ENCODE peak calls at places on chromosomes 4 and X, in eight cellular contexts. One of them, this sample, is unnamed.

GRCh38 chr4:40888916-40889315 is 139.2 kb downstream of the NSUN7 start:
- DNase-seq in PC-9: no peak
- DNase-seq in NCI-H2081: no peak
- DNase-seq in EL: no peak
- DNase-seq in Calu3: no peak
- DNase-seq in kidney epithelial cell: no peak
- DNase-seq in activated CD4-positive, alpha-beta T cell treated with anti-CD3 and anti-CD28 coated beads for 24 hours: no peak
- DNase-seq in iris pigment epithelial cell: no peak
- DNase-seq in this sample: no peak

GRCh38 chr4:8643986-8644385 is 51.4 kb downstream of the CPZ start:
- DNase-seq in Calu3: no peak
- DNase-seq in kidney epithelial cell: no peak
- DNase-seq in NCI-H2081: no peak
- DNase-seq in PC-9: no peak
- DNase-seq in EL: no peak
- DNase-seq in activated CD4-positive, alpha-beta T cell treated with anti-CD3 and anti-CD28 coated beads for 24 hours: no peak
- DNase-seq in iris pigment epithelial cell: no peak
- DNase-seq in this sample: no peak

GRCh38 chr4:162706677-162707076 is 460.0 kb downstream of the NAF1 start:
- DNase-seq in EL: no peak
- DNase-seq in iris pigment epithelial cell: no peak
- DNase-seq in PC-9: no peak
- DNase-seq in kidney epithelial cell: no peak
- DNase-seq in activated CD4-positive, alpha-beta T cell treated with anti-CD3 and anti-CD28 coated beads for 24 hours: no peak
- DNase-seq in NCI-H2081: no peak
- DNase-seq in Calu3: no peak
- DNase-seq in this sample: no peak

GRCh38 chr4:97646997-97647396 is 496.3 kb downstream of the STPG2 start:
- DNase-seq in kidney epithelial cell: no peak
- DNase-seq in Calu3: no peak
- DNase-seq in iris pigment epithelial cell: peak
- DNase-seq in EL: no peak
- DNase-seq in NCI-H2081: no peak
- DNase-seq in PC-9: no peak
- DNase-seq in activated CD4-positive, alpha-beta T cell treated with anti-CD3 and anti-CD28 coated beads for 24 hours: no peak
- DNase-seq in this sample: no peak

GRCh38 chr4:48329193-48329592 is 12.1 kb upstream of the SLAIN2 start:
- DNase-seq in iris pigment epithelial cell: no peak
- DNase-seq in activated CD4-positive, alpha-beta T cell treated with anti-CD3 and anti-CD28 coated beads for 24 hours: no peak
- DNase-seq in EL: no peak
- DNase-seq in PC-9: peak
- DNase-seq in kidney epithelial cell: no peak
- DNase-seq in NCI-H2081: no peak
- DNase-seq in Calu3: no peak
- DNase-seq in this sample: no peak

GRCh38 chr4:185710487-185710995 is 101.5 kb downstream of the SORBS2 start:
- DNase-seq in kidney epithelial cell: no peak
- DNase-seq in Calu3: no peak
- DNase-seq in iris pigment epithelial cell: peak
- DNase-seq in activated CD4-positive, alpha-beta T cell treated with anti-CD3 and anti-CD28 coated beads for 24 hours: no peak
- DNase-seq in PC-9: no peak
- DNase-seq in NCI-H2081: no peak
- DNase-seq in EL: no peak
- DNase-seq in this sample: no peak

GRCh38 chr4:166460769-166461550 is 587.9 kb downstream of the TLL1 start:
- DNase-seq in Calu3: no peak
- DNase-seq in NCI-H2081: no peak
- DNase-seq in PC-9: no peak
- DNase-seq in activated CD4-positive, alpha-beta T cell treated with anti-CD3 and anti-CD28 coated beads for 24 hours: no peak
- DNase-seq in iris pigment epithelial cell: peak
- DNase-seq in kidney epithelial cell: no peak
- DNase-seq in EL: peak
- DNase-seq in this sample: no peak

GRCh38 chr4:82710202-82710929 is 88.2 kb downstream of the SCD5 start:
- DNase-seq in Calu3: no peak
- DNase-seq in PC-9: no peak
- DNase-seq in kidney epithelial cell: no peak
- DNase-seq in iris pigment epithelial cell: no peak
- DNase-seq in activated CD4-positive, alpha-beta T cell treated with anti-CD3 and anti-CD28 coated beads for 24 hours: no peak
- DNase-seq in NCI-H2081: no peak
- DNase-seq in EL: no peak
- DNase-seq in this sample: no peak

GRCh38 chr4:13527983-13528822 is 16.1 kb downstream of the NKX3-2 start:
- DNase-seq in activated CD4-positive, alpha-beta T cell treated with anti-CD3 and anti-CD28 coated beads for 24 hours: no peak
- DNase-seq in iris pigment epithelial cell: no peak
- DNase-seq in kidney epithelial cell: no peak
- DNase-seq in Calu3: no peak
- DNase-seq in PC-9: no peak
- DNase-seq in EL: no peak
- DNase-seq in NCI-H2081: no peak
- DNase-seq in this sample: no peak

GRCh38 chrX:24475480-24475879 is 10.4 kb downstream of the PDK3 start:
- DNase-seq in EL: no peak
- DNase-seq in iris pigment epithelial cell: no peak
- DNase-seq in activated CD4-positive, alpha-beta T cell treated with anti-CD3 and anti-CD28 coated beads for 24 hours: no peak
- DNase-seq in NCI-H2081: no peak
- DNase-seq in kidney epithelial cell: no peak
- DNase-seq in Calu3: no peak
- DNase-seq in PC-9: no peak
- DNase-seq in this sample: no peak

GRCh38 chr4:4857001-4857808 is 2.3 kb upstream of the MSX1 start:
- DNase-seq in kidney epithelial cell: no peak
- DNase-seq in iris pigment epithelial cell: no peak
- DNase-seq in NCI-H2081: no peak
- DNase-seq in EL: no peak
- DNase-seq in Calu3: no peak
- DNase-seq in activated CD4-positive, alpha-beta T cell treated with anti-CD3 and anti-CD28 coated beads for 24 hours: no peak
- DNase-seq in PC-9: no peak
- DNase-seq in this sample: no peak

GRCh38 chr4:154686838-154687237 is 57.0 kb upstream of the LRAT start:
- DNase-seq in NCI-H2081: no peak
- DNase-seq in activated CD4-positive, alpha-beta T cell treated with anti-CD3 and anti-CD28 coated beads for 24 hours: no peak
- DNase-seq in kidney epithelial cell: no peak
- DNase-seq in Calu3: no peak
- DNase-seq in EL: no peak
- DNase-seq in iris pigment epithelial cell: peak
- DNase-seq in PC-9: no peak
- DNase-seq in this sample: no peak

GRCh38 chrX:68083510-68083909 is 349.8 kb downstream of the OPHN1 start:
- DNase-seq in PC-9: no peak
- DNase-seq in kidney epithelial cell: no peak
- DNase-seq in Calu3: no peak
- DNase-seq in EL: no peak
- DNase-seq in NCI-H2081: no peak
- DNase-seq in iris pigment epithelial cell: peak
- DNase-seq in activated CD4-positive, alpha-beta T cell treated with anti-CD3 and anti-CD28 coated beads for 24 hours: no peak
- DNase-seq in this sample: no peak

GRCh38 chr4:143443728-143444127 is 69.8 kb upstream of the SMARCA5 start:
- DNase-seq in Calu3: no peak
- DNase-seq in iris pigment epithelial cell: no peak
- DNase-seq in NCI-H2081: no peak
- DNase-seq in activated CD4-positive, alpha-beta T cell treated with anti-CD3 and anti-CD28 coated beads for 24 hours: no peak
- DNase-seq in PC-9: no peak
- DNase-seq in EL: no peak
- DNase-seq in kidney epithelial cell: no peak
- DNase-seq in this sample: no peak

GRCh38 chr4:80916770-80917169 is 113.7 kb upstream of the BMP3 start:
- DNase-seq in EL: no peak
- DNase-seq in iris pigment epithelial cell: no peak
- DNase-seq in NCI-H2081: no peak
- DNase-seq in Calu3: no peak
- DNase-seq in PC-9: no peak
- DNase-seq in activated CD4-positive, alpha-beta T cell treated with anti-CD3 and anti-CD28 coated beads for 24 hours: no peak
- DNase-seq in kidney epithelial cell: no peak
- DNase-seq in this sample: no peak

GRCh38 chr4:72527038-72527646 is 41.9 kb downstream of the ADAMTS3 start:
- DNase-seq in Calu3: no peak
- DNase-seq in activated CD4-positive, alpha-beta T cell treated with anti-CD3 and anti-CD28 coated beads for 24 hours: no peak
- DNase-seq in kidney epithelial cell: no peak
- DNase-seq in PC-9: no peak
- DNase-seq in EL: no peak
- DNase-seq in iris pigment epithelial cell: no peak
- DNase-seq in NCI-H2081: no peak
- DNase-seq in this sample: no peak

GRCh38 chrX:138710866-138711331 is 618 bp downstream of the FGF13 start:
- DNase-seq in EL: no peak
- DNase-seq in kidney epithelial cell: no peak
- DNase-seq in NCI-H2081: no peak
- DNase-seq in PC-9: no peak
- DNase-seq in activated CD4-positive, alpha-beta T cell treated with anti-CD3 and anti-CD28 coated beads for 24 hours: no peak
- DNase-seq in iris pigment epithelial cell: no peak
- DNase-seq in Calu3: no peak
- DNase-seq in this sample: no peak

GRCh38 chrX:129077384-129077783 is 445.9 kb downstream of the SMARCA1 start:
- DNase-seq in iris pigment epithelial cell: no peak
- DNase-seq in activated CD4-positive, alpha-beta T cell treated with anti-CD3 and anti-CD28 coated beads for 24 hours: no peak
- DNase-seq in PC-9: no peak
- DNase-seq in kidney epithelial cell: no peak
- DNase-seq in EL: no peak
- DNase-seq in NCI-H2081: no peak
- DNase-seq in Calu3: no peak
- DNase-seq in this sample: no peak

GRCh38 chr4:1177274-1178141 is 5.1 kb upstream of the SPON2 start:
- DNase-seq in PC-9: no peak
- DNase-seq in iris pigment epithelial cell: no peak
- DNase-seq in kidney epithelial cell: no peak
- DNase-seq in NCI-H2081: no peak
- DNase-seq in EL: no peak
- DNase-seq in activated CD4-positive, alpha-beta T cell treated with anti-CD3 and anti-CD28 coated beads for 24 hours: no peak
- DNase-seq in Calu3: no peak
- DNase-seq in this sample: no peak

GRCh38 chr4:1410491-1411325 is 4.5 kb upstream of the NKX1-1 start:
- DNase-seq in iris pigment epithelial cell: peak
- DNase-seq in activated CD4-positive, alpha-beta T cell treated with anti-CD3 and anti-CD28 coated beads for 24 hours: peak
- DNase-seq in Calu3: peak
- DNase-seq in kidney epithelial cell: no peak
- DNase-seq in NCI-H2081: no peak
- DNase-seq in EL: peak
- DNase-seq in PC-9: no peak
- DNase-seq in this sample: peak

GRCh38 chrX:148500428-148501120 is at the start of gene AFF2:
- DNase-seq in EL: no peak
- DNase-seq in Calu3: peak
- DNase-seq in kidney epithelial cell: no peak
- DNase-seq in activated CD4-positive, alpha-beta T cell treated with anti-CD3 and anti-CD28 coated beads for 24 hours: no peak
- DNase-seq in PC-9: no peak
- DNase-seq in iris pigment epithelial cell: peak
- DNase-seq in NCI-H2081: no peak
- DNase-seq in this sample: no peak

GRCh38 chr4:77100234-77100633 is 24.4 kb upstream of the CCNI start:
- DNase-seq in iris pigment epithelial cell: no peak
- DNase-seq in EL: no peak
- DNase-seq in Calu3: no peak
- DNase-seq in kidney epithelial cell: no peak
- DNase-seq in activated CD4-positive, alpha-beta T cell treated with anti-CD3 and anti-CD28 coated beads for 24 hours: no peak
- DNase-seq in PC-9: peak
- DNase-seq in NCI-H2081: no peak
- DNase-seq in this sample: no peak

GRCh38 chrX:36856849-36857248 is 151.3 kb upstream of the FAM47C start:
- DNase-seq in Calu3: no peak
- DNase-seq in activated CD4-positive, alpha-beta T cell treated with anti-CD3 and anti-CD28 coated beads for 24 hours: no peak
- DNase-seq in PC-9: no peak
- DNase-seq in kidney epithelial cell: no peak
- DNase-seq in iris pigment epithelial cell: peak
- DNase-seq in EL: peak
- DNase-seq in NCI-H2081: no peak
- DNase-seq in this sample: no peak

GRCh38 chr4:54959656-54960055 is 165.7 kb downstream of the KDR start:
- DNase-seq in PC-9: no peak
- DNase-seq in EL: peak
- DNase-seq in NCI-H2081: no peak
- DNase-seq in activated CD4-positive, alpha-beta T cell treated with anti-CD3 and anti-CD28 coated beads for 24 hours: no peak
- DNase-seq in iris pigment epithelial cell: peak
- DNase-seq in kidney epithelial cell: no peak
- DNase-seq in Calu3: no peak
- DNase-seq in this sample: no peak

GRCh38 chr4:9893329-9894108 is 112.1 kb downstream of the DRD5 start:
- DNase-seq in activated CD4-positive, alpha-beta T cell treated with anti-CD3 and anti-CD28 coated beads for 24 hours: no peak
- DNase-seq in Calu3: no peak
- DNase-seq in NCI-H2081: no peak
- DNase-seq in kidney epithelial cell: no peak
- DNase-seq in PC-9: no peak
- DNase-seq in EL: no peak
- DNase-seq in iris pigment epithelial cell: no peak
- DNase-seq in this sample: no peak

GRCh38 chrX:258291-259040 is 22.7 kb upstream of the PLCXD1 start:
- DNase-seq in NCI-H2081: no peak
- DNase-seq in EL: no peak
- DNase-seq in Calu3: no peak
- DNase-seq in kidney epithelial cell: no peak
- DNase-seq in iris pigment epithelial cell: no peak
- DNase-seq in PC-9: no peak
- DNase-seq in activated CD4-positive, alpha-beta T cell treated with anti-CD3 and anti-CD28 coated beads for 24 hours: no peak
- DNase-seq in this sample: no peak

GRCh38 chrX:104921606-104922205 is 298.8 kb downstream of the TEX13A start:
- DNase-seq in kidney epithelial cell: no peak
- DNase-seq in iris pigment epithelial cell: no peak
- DNase-seq in NCI-H2081: no peak
- DNase-seq in PC-9: no peak
- DNase-seq in EL: no peak
- DNase-seq in Calu3: no peak
- DNase-seq in activated CD4-positive, alpha-beta T cell treated with anti-CD3 and anti-CD28 coated beads for 24 hours: no peak
- DNase-seq in this sample: no peak

GRCh38 chr4:64584981-64585557 is 175.8 kb upstream of the TECRL start:
- DNase-seq in iris pigment epithelial cell: peak
- DNase-seq in PC-9: no peak
- DNase-seq in EL: peak
- DNase-seq in activated CD4-positive, alpha-beta T cell treated with anti-CD3 and anti-CD28 coated beads for 24 hours: no peak
- DNase-seq in Calu3: no peak
- DNase-seq in kidney epithelial cell: no peak
- DNase-seq in NCI-H2081: peak
- DNase-seq in this sample: peak

GRCh38 chr4:16642897-16643296 is 255.5 kb downstream of the LDB2 start:
- DNase-seq in kidney epithelial cell: no peak
- DNase-seq in NCI-H2081: no peak
- DNase-seq in activated CD4-positive, alpha-beta T cell treated with anti-CD3 and anti-CD28 coated beads for 24 hours: no peak
- DNase-seq in Calu3: no peak
- DNase-seq in EL: peak
- DNase-seq in PC-9: no peak
- DNase-seq in iris pigment epithelial cell: no peak
- DNase-seq in this sample: no peak

GRCh38 chr4:55330241-55330640 is 15.8 kb upstream of the SRD5A3 start:
- DNase-seq in Calu3: peak
- DNase-seq in kidney epithelial cell: no peak
- DNase-seq in NCI-H2081: no peak
- DNase-seq in activated CD4-positive, alpha-beta T cell treated with anti-CD3 and anti-CD28 coated beads for 24 hours: no peak
- DNase-seq in iris pigment epithelial cell: peak
- DNase-seq in EL: no peak
- DNase-seq in PC-9: peak
- DNase-seq in this sample: no peak

GRCh38 chr4:164935363-164935762 is 42.1 kb downstream of the TRIM61 start:
- DNase-seq in iris pigment epithelial cell: no peak
- DNase-seq in PC-9: no peak
- DNase-seq in activated CD4-positive, alpha-beta T cell treated with anti-CD3 and anti-CD28 coated beads for 24 hours: no peak
- DNase-seq in Calu3: peak
- DNase-seq in NCI-H2081: peak
- DNase-seq in EL: peak
- DNase-seq in kidney epithelial cell: no peak
- DNase-seq in this sample: no peak

GRCh38 chrX:118181030-118181429 is 64.4 kb upstream of the KLHL13 start:
- DNase-seq in PC-9: no peak
- DNase-seq in NCI-H2081: no peak
- DNase-seq in activated CD4-positive, alpha-beta T cell treated with anti-CD3 and anti-CD28 coated beads for 24 hours: no peak
- DNase-seq in iris pigment epithelial cell: peak
- DNase-seq in kidney epithelial cell: peak
- DNase-seq in Calu3: no peak
- DNase-seq in EL: no peak
- DNase-seq in this sample: no peak

GRCh38 chr4:680931-681645 is 6.7 kb downstream of the MYL5 start:
- DNase-seq in iris pigment epithelial cell: peak
- DNase-seq in PC-9: no peak
- DNase-seq in kidney epithelial cell: no peak
- DNase-seq in EL: peak
- DNase-seq in Calu3: peak
- DNase-seq in NCI-H2081: no peak
- DNase-seq in activated CD4-positive, alpha-beta T cell treated with anti-CD3 and anti-CD28 coated beads for 24 hours: no peak
- DNase-seq in this sample: no peak

GRCh38 chr4:6574747-6575502 is at the start of gene MAN2B2:
- DNase-seq in iris pigment epithelial cell: peak
- DNase-seq in EL: peak
- DNase-seq in PC-9: peak
- DNase-seq in Calu3: peak
- DNase-seq in NCI-H2081: peak
- DNase-seq in activated CD4-positive, alpha-beta T cell treated with anti-CD3 and anti-CD28 coated beads for 24 hours: peak
- DNase-seq in kidney epithelial cell: peak
- DNase-seq in this sample: peak